ENCODE peak calls at places on chromosomes 2 and 18, in six cellular contexts. S is mammary epithelial cell, Z is astrocyte, G is psoas muscle, J is MM.1S, Q is endothelial cell. E is an unnamed sample.

GRCh38 chr18:7805096-7805495 is 238.0 kb downstream of the PTPRM start:
- DNase-seq in S (no peak), Z (no peak), G (no peak), J (no peak), Q (no peak), E (no peak)

GRCh38 chr18:26575865-26576217 is 27.5 kb upstream of the KCTD1 start:
- DNase-seq in S (no peak), Z (no peak), G (no peak), J (no peak), Q (no peak), E (no peak)

GRCh38 chr2:158602027-158602426 is 145.3 kb downstream of the PKP4 start:
- DNase-seq in S (no peak), Z (no peak), G (no peak), J (no peak), Q (no peak), E (peak)

GRCh38 chr18:58953627-58954026 is 89.0 kb downstream of the ZNF532 start:
- DNase-seq in S (no peak), Z (no peak), G (no peak), J (no peak), Q (no peak), E (peak)

GRCh38 chr18:32158108-32158624 is 31.7 kb upstream of the MEP1B start:
- DNase-seq in S (peak), Z (peak), G (peak), J (peak), Q (peak), E (peak)

GRCh38 chr2:114610677-114611076 is 168.2 kb downstream of the DPP10 start:
- DNase-seq in S (peak), Z (no peak), G (no peak), J (no peak), Q (no peak), E (peak)

GRCh38 chr2:8490166-8490565 is 191.7 kb upstream of the ID2 start:
- DNase-seq in S (no peak), Z (no peak), G (no peak), J (no peak), Q (no peak), E (no peak)

GRCh38 chr2:95539290-95539689 is 52.5 kb upstream of the TRIM43 start:
- DNase-seq in S (no peak), Z (no peak), G (no peak), J (no peak), Q (no peak), E (no peak)

GRCh38 chr2:226977775-226978190 is 141.9 kb downstream of the RHBDD1 start:
- DNase-seq in S (peak), Z (peak), G (no peak), J (no peak), Q (no peak), E (peak)

GRCh38 chr18:57836557-57836956 is 33.4 kb upstream of the ATP8B1 start:
- DNase-seq in S (no peak), Z (no peak), G (no peak), J (no peak), Q (no peak), E (no peak)

GRCh38 chr2:25362564-25363145 is 20.9 kb upstream of the DNMT3A start:
- DNase-seq in S (no peak), Z (no peak), G (peak), J (peak), Q (no peak), E (no peak)

GRCh38 chr2:8640498-8640897 is 41.4 kb upstream of the ID2 start:
- DNase-seq in S (no peak), Z (no peak), G (no peak), J (no peak), Q (no peak), E (no peak)

GRCh38 chr2:66772618-66773017 is 337.7 kb downstream of the MEIS1 start:
- DNase-seq in S (no peak), Z (no peak), G (no peak), J (no peak), Q (no peak), E (no peak)

GRCh38 chr2:51028829-51029228 is 3.1 kb downstream of the NRXN1 start:
- DNase-seq in S (no peak), Z (no peak), G (no peak), J (no peak), Q (no peak), E (peak)

GRCh38 chr2:156334496-156335478 is 2.3 kb upstream of the NR4A2 start:
- DNase-seq in S (peak), Z (peak), G (peak), J (peak), Q (peak), E (peak)

GRCh38 chr2:102166189-102166845 is 20.5 kb upstream of the IL1RL2 start:
- DNase-seq in S (peak), Z (peak), G (no peak), J (no peak), Q (no peak), E (peak)

GRCh38 chr2:106080955-106081354 is 113.1 kb downstream of the UXS1 start:
- DNase-seq in S (no peak), Z (no peak), G (no peak), J (no peak), Q (no peak), E (no peak)

GRCh38 chr2:106091219-106091618 is 102.9 kb downstream of the UXS1 start:
- DNase-seq in S (no peak), Z (no peak), G (no peak), J (no peak), Q (no peak), E (no peak)

GRCh38 chr2:106089611-106090010 is 104.5 kb downstream of the UXS1 start:
- DNase-seq in S (no peak), Z (no peak), G (no peak), J (no peak), Q (no peak), E (no peak)

DNA sequence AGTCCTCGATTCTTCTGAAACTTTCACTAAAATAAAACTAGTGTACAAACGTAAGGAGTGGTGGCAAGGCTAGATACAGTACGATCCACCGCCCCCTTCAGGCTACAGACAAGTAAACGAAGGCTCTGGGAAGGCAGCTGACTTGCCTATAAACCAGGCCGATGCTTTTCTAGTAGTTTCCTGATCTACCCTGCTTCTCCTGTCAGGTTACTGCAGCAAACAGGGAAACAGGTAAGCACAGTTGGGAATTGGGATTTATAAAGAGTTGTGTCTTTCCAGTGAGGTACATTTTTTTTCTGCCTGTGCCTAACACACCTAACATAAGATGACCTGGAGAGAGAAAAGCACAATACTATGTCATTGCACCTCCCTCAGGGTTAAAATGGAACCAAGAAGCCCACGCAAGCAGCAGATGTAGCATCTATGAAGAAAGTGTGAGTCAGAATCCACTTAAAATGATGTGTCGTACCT is 108.6 kb downstream of the UXS1 start:
- DNase-seq in S (peak), Z (no peak), G (no peak), J (peak), Q (peak), E (peak)
- TF ChIP-seq CTCF in S (no peak), Z (peak), G (peak), J (peak), Q (no peak), E (peak)

GRCh38 chr2:172456002-172456401 is 28.6 kb downstream of the ITGA6 start:
- DNase-seq in S (no peak), Z (no peak), G (no peak), J (peak), Q (no peak), E (no peak)
- TF ChIP-seq CTCF in S (peak), Z (no peak), G (no peak), J (no peak), Q (no peak), E (no peak)

DNA sequence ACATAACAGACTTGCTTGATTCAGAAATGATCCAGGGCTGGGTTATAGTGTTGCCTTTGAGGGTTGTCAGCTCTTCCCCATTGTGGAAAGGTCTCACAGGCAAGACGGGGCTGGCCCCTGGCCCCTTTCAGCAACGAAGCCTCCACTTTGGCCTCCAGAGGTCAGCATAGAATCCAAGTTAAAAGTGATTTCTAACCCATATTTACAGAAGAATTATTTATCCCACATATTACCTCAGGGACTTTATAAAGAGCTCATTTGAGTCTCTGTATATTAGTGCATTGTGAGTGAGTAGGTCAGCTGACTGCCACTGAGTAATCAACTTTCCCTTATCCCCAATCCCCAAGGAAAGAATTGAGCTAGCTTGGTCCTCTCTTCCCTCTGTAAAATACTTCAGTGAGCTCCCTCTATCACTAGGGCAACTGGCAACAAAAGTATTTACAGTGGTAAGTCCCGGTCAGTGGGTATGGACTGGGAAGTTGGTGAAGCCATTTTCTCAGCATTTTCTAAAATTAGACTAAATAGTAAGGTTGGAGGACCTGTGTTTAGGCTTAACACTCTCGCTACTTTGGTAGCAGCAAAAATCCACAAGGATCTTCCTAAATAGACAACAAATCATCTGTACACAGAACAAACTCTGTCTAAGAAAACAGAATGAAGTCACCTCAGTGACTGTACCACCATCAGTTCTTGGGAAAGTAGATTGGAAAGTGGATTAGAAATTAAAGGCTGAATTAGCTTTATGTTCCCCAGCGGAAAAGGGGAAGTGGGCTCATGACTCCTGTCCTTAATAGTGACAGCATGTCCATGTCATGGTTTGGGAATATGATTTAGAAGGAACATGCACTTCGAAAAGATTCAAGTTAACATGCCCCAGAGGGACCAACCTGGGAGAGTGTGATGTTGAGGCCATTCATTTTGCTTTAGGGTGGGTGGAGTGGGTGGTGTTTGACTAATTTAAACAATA is 171.0 kb upstream of the SIX3 start:
- DNase-seq in S (no peak), Z (no peak), G (no peak), J (no peak), Q (peak), E (no peak)
- TF ChIP-seq CTCF in S (no peak), Z (no peak), G (no peak), J (no peak), Q (no peak), E (no peak)

GRCh38 chr2:30459140-30459539 is 12.1 kb downstream of the LCLAT1 start:
- DNase-seq in S (no peak), Z (no peak), G (no peak), J (no peak), Q (no peak), E (no peak)

GRCh38 chr2:30464544-30465170 is 17.6 kb downstream of the LCLAT1 start:
- DNase-seq in S (no peak), Z (no peak), G (no peak), J (no peak), Q (no peak), E (no peak)

GRCh38 chr2:30463535-30463934 is 16.5 kb downstream of the LCLAT1 start:
- DNase-seq in S (no peak), Z (no peak), G (no peak), J (no peak), Q (no peak), E (no peak)

GRCh38 chr2:30465171-30465545 is 18.1 kb downstream of the LCLAT1 start:
- DNase-seq in S (no peak), Z (no peak), G (no peak), J (no peak), Q (no peak), E (no peak)

DNA sequence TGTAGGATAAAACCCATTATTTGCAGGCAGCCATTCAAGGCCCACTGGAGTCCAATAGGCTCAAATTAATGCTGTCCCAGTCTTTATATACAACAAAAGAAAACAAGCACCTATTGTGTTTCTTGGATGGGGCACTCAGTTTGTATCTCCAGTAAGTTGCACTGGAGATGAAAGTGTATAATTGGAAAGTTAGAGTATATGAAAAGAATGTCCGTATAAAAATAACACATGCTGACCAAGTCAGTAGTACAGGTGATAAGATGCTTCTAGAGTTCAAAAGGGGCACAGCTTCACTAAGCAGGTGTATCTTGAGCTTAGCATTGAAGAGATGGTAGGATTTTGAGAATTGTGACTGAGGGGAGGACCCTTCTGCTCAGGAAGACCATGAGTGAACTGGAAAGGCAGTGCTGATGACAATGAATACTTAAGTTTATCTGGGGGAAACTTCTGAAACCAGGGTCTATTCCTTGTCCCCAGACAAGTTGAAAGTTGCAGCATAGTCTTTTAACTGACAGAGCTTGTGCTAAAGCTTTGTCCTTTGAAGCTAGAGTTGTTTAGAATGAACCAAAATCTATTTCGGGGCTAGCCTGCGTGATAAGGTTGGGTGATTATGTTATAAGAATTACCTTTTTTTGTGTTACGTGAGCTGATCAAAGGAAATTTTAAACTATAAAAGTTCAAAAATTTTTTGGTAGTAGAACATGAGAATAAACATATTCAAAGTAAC is 15.2 kb downstream of the LCLAT1 start:
- DNase-seq in S (no peak), Z (no peak), G (no peak), J (no peak), Q (no peak), E (no peak)
- TF ChIP-seq CTCF in S (no peak), Z (no peak), G (no peak), J (no peak), Q (no peak), E (no peak)

GRCh38 chr2:241267249-241268067 is 48.0 kb downstream of the HDLBP start:
- DNase-seq in S (no peak), Z (no peak), G (no peak), J (no peak), Q (no peak), E (no peak)
- TF ChIP-seq CTCF in S (no peak), Z (no peak), G (no peak), J (peak), Q (no peak), E (no peak)

GRCh38 chr18:23337599-23338444 is 115.3 kb upstream of the RIOK3 start:
- DNase-seq in S (peak), Z (peak), G (no peak), J (no peak), Q (no peak), E (no peak)
- TF ChIP-seq CTCF in S (no peak), Z (no peak), G (no peak), J (no peak), Q (no peak), E (no peak)

GRCh38 chr2:218662377-218662776 is 2.9 kb downstream of the BCS1L start:
- DNase-seq in S (no peak), Z (no peak), G (no peak), J (no peak), Q (no peak), E (no peak)

GRCh38 chr2:218659258-218659987 is at the start of the genes BCS1L and ZNF142:
- DNase-seq in S (peak), Z (peak), G (peak), J (peak), Q (peak), E (peak)

GRCh38 chr2:218659988-218660358 is 490 bp downstream of the BCS1L start:
- DNase-seq in S (no peak), Z (no peak), G (no peak), J (no peak), Q (no peak), E (no peak)

GRCh38 chr2:218655751-218656150 is 3.7 kb downstream of the ZNF142 start:
- DNase-seq in S (no peak), Z (no peak), G (peak), J (no peak), Q (no peak), E (no peak)

GRCh38 chr2:218658671-218659257 is 659 bp downstream of the ZNF142 start:
- DNase-seq in S (peak), Z (peak), G (no peak), J (peak), Q (peak), E (peak)
- TF ChIP-seq CTCF in S (peak), Z (peak), G (no peak), J (peak), Q (peak), E (peak)

GRCh38 chr2:199434555-199434954 is 23.2 kb downstream of the SATB2 start:
- DNase-seq in S (no peak), Z (no peak), G (no peak), J (no peak), Q (no peak), E (no peak)

GRCh38 chr2:199431748-199432213 is 26.0 kb downstream of the SATB2 start:
- DNase-seq in S (no peak), Z (peak), G (no peak), J (no peak), Q (no peak), E (no peak)

GRCh38 chr2:199428291-199428690 is 29.4 kb downstream of the SATB2 start:
- DNase-seq in S (no peak), Z (no peak), G (no peak), J (no peak), Q (no peak), E (no peak)

GRCh38 chr2:199430219-199430618 is 27.5 kb downstream of the SATB2 start:
- DNase-seq in S (no peak), Z (no peak), G (no peak), J (no peak), Q (no peak), E (no peak)

GRCh38 chr2:199433204-199433832 is 24.4 kb downstream of the SATB2 start:
- DNase-seq in S (no peak), Z (no peak), G (no peak), J (no peak), Q (no peak), E (no peak)
- TF ChIP-seq CTCF in S (no peak), Z (no peak), G (no peak), J (no peak), Q (no peak), E (no peak)

DNA sequence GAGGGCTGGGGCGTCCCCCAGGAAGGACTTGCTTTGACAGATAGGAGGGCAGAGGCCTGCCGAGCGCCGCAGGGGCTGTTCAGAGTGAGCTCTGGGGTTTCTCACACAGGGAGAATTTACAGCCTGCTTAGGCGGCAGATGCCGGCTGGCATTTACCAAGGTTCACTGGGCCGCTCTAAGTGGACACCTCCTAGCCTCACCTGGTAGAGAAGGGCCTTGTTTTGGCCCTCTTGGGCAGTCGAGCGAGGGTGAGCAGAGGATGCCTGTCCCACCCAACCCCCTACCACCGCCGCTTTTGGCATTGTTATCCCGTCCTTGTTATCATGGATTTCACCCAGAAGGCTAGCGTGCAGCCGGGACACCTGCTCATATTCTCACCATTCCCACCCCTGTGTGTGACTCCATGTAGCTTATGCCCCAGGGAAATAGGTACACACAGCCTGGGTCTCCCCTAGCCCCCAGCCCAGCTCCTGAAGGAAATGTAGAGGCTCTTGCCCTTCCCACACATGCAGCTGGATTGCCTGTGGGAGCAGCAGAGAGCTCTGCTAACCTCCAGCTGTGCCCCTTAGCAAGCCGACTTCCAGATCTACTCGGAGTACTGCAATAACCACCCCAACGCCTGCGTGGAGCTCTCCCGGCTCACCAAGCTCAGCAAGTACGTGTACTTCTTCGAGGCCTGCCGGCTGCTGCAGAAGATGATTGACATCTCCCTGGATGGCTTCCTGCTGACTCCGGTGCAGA is 52.4 kb downstream of the FAM168B start:
- DNase-seq in S (no peak), Z (no peak), G (no peak), J (no peak), Q (no peak), E (no peak)
- TF ChIP-seq CTCF in S (no peak), Z (peak), G (no peak), J (no peak), Q (no peak), E (no peak)

DNA sequence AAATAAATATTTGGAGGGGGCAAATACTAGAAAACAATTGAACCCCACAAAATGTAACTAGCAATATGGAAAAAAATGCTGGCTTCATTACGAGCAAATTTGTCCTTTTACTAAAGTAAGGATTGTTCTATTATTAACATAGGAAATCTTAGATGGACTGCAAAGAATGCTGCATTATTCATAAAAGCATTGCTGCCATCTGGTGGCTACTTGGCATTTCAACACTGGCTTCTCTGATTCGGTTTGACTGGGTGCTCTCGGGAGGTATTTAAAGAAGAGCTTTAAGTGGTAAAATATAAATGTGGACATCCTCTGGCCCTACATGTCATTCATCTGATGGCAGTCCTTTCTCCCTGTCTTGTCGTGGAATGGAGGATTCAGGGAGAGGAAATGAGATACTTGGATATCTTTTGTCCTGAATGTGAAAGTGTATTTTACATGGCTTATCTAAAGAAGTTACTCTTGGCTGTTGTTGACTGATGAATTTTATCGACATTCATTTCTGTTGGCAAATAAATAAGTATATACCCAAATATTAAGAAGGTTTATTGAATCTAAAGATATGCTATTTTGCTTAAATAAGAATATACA is 130.2 kb downstream of the ARHGAP15 start:
- DNase-seq in S (peak), Z (peak), G (peak), J (peak), Q (peak), E (peak)
- TF ChIP-seq CTCF in S (peak), Z (peak), G (peak), J (peak), Q (peak), E (peak)